ENCODE peak calls at places on chromosomes 7 and 10, in nine cellular contexts. X, V, H, M, Z, C, P, L and S are unnamed samples.
A peak's percentile ranks its signal among the peaks of the same experiment; 100 is the strongest.

GRCh38 chr10:86665218-86665607 is 3.1 kb upstream of the LDB3 start:
- DNase-seq in Z (no peak), C (no peak), X (no peak), V (no peak), P (no peak), H (no peak), M (no peak), L (no peak), S (no peak)

GRCh38 chr10:19432000-19432399 is 383.4 kb downstream of the MALRD1 start:
- DNase-seq in Z (no peak), X (no peak), L (no peak), V (no peak), H (no peak), C (no peak), P (no peak), M (no peak), S (no peak)

GRCh38 chr10:93488956-93489528 is 6.9 kb upstream of the MYOF start:
- DNase-seq in M (no peak), C (no peak), Z (no peak), V (no peak), X (no peak), H (no peak), P (no peak), L (no peak), S (no peak)

GRCh38 chr7:19110778-19111175 is 6.7 kb downstream of the TWIST1 start:
- DNase-seq in C (no peak), P (no peak), M (no peak), L (no peak), Z (no peak), H (no peak), V (no peak), X (no peak), S (no peak)

GRCh38 chr10:52322941-52323340 is 8.9 kb downstream of the DKK1 start:
- DNase-seq in H (no peak), X (no peak), Z (no peak), V (no peak), P (no peak), M (no peak), L (no peak), C (no peak), S (no peak)

GRCh38 chr10:46255696-46256355 is 31.0 kb upstream of the ANTXRL start:
- DNase-seq in P (peak; percentile 61), V (peak; percentile 63), C (peak; percentile 91), L (no peak), X (no peak), Z (peak; percentile 63), M (peak; percentile 88), H (peak; percentile 22), S (peak; percentile 93)

GRCh38 chr7:157782041-157782440 is 445.2 kb downstream of the DNAJB6 start:
- DNase-seq in C (no peak), M (no peak), V (no peak), Z (no peak), X (no peak), H (no peak), L (no peak), P (no peak), S (no peak)

GRCh38 chr7:107207459-107207858 is 38.7 kb downstream of the HBP1 start:
- DNase-seq in M (no peak), P (no peak), X (no peak), L (no peak), V (no peak), H (no peak), C (no peak), Z (no peak), S (no peak)